ENCODE peak calls at places on chromosomes 7 and 10, in five cellular contexts. E is neural progenitor cell, T is mammary epithelial cell, A is astrocyte, I is astrocyte of the spinal cord. Y is an unnamed sample.

GRCh38 chr7:104153287-104153686 is 54.5 kb downstream of the ORC5 start:
- DNase-seq in E (peak; percentile 38), T (no peak), A (no peak), I (no peak), Y (no peak)

GRCh38 chr10:24115403-24115802 is 93.5 kb upstream of the KIAA1217 start:
- DNase-seq in E (no peak), T (no peak), A (no peak), I (no peak), Y (no peak)

GRCh38 chr10:96902762-96903358 is 70.8 kb downstream of the LCOR start:
- DNase-seq in E (no peak), T (no peak), A (no peak), I (no peak), Y (no peak)

GRCh38 chr10:71270821-71271220 is 48.2 kb upstream of the SLC29A3 start:
- DNase-seq in E (no peak), T (no peak), A (no peak), I (no peak), Y (no peak)

GRCh38 chr10:114874827-114875541 is 53.4 kb downstream of the FHIP2A start:
- DNase-seq in E (peak; percentile 77), T (no peak), A (peak; percentile 46), I (peak; percentile 75), Y (no peak)

GRCh38 chr7:156474241-156474743 is 166.3 kb upstream of the RNF32 start:
- DNase-seq in E (no peak), T (peak; percentile 3), A (peak; percentile 82), I (peak; percentile 82), Y (no peak)

GRCh38 chr10:130350996-130351395 is 214.8 kb downstream of the GLRX3 start:
- DNase-seq in E (no peak), T (no peak), A (no peak), I (no peak), Y (no peak)

GRCh38 chr7:107874605-107875446 is 16.2 kb upstream of the DLD start:
- DNase-seq in E (peak; percentile 57), T (peak; percentile 36), A (peak; percentile 32), I (peak; percentile 64), Y (peak; percentile 15)

GRCh38 chr10:23198940-23199767 is 7.0 kb downstream of the PTF1A start:
- DNase-seq in E (peak; percentile 87), T (peak; percentile 26), A (no peak), I (peak; percentile 22), Y (no peak)

GRCh38 chr7:14936530-14936929 is 34.0 kb upstream of the DGKB start:
- DNase-seq in E (peak; percentile 2), T (no peak), A (peak; percentile 81), I (peak; percentile 59), Y (no peak)

DNA sequence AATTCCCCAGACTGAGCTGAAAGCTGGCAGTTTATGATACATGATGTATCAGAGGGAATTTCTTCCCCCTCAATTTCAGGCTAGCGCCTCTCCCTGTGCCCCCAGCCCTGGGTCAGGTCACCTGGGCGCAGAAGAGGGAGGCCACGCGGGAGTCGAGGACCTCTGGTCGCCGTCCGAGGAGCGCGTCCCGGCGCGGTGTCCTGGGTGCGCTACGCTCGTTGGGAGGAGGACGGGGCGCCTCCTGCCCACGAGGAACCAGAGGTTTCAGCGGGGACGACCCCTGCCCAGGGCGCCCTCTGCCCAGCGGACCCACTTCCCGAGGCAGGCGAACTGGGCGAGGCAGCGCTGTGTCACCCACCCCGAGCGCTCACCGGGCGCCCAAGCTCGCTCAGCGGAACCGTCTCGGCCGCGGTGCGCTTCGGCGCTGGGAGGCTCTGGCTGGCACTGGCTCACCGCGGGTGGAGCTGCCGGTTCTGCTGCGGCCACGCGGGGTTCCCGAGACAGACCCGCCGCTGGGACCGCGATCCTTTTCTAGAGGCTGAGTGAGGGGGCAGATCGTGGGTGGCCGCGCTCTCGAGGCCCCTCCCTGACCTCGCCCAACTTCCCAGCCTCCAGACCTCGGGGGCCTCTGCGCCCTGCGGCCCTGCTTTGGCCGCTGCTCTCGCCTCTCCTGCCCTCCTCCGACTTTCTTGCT is at the start of gene FAM237B:
- DNase-seq in E (peak; percentile 64), T (peak; percentile 42), A (peak; percentile 31), I (peak; percentile 10), Y (no peak)
- H3K4me3 ChIP-seq in E (peak within 1 kb of the TSS; percentile 53), T (no peak within 1 kb of the TSS), A (peak within 1 kb of the TSS; percentile 43), I (peak within 1 kb of the TSS; percentile 20), Y (peak within 1 kb of the TSS; percentile 43)

DNA sequence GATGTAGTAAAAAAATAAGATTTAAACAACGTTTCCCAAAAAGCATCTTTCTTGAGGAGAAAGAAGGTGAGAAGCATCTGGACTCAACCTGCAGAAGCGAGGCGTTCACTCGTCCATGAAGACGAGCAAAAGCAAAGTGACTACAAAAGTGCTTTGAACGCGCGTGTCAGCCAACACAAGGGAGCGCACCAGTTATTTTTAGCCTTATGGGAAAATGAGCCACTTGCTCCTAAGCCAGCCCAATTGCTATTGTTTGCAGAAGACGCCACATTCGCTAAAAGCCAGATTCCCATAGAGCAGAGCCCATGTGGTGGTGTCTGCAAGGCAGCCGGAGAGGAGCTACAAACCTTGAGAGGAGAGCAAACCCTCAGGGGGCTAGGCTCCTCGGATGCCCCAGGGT is 122.5 kb downstream of the FAM53B start:
- DNase-seq in E (no peak), T (no peak), A (no peak), I (no peak), Y (no peak)
- TF ChIP-seq CTCF in E (no peak), T (no peak), A (no peak), I (no peak), Y (no peak)

GRCh38 chr10:102396751-102397151 is 1.2 kb downstream of the NFKB2 start:
- DNase-seq in E (no peak), T (no peak), A (no peak), I (no peak), Y (no peak)
- H3K4me3 ChIP-seq in E (no peak overlapping the region), T (no peak overlapping the region), A (no peak overlapping the region), I (no peak overlapping the region), Y (no peak overlapping the region)

DNA sequence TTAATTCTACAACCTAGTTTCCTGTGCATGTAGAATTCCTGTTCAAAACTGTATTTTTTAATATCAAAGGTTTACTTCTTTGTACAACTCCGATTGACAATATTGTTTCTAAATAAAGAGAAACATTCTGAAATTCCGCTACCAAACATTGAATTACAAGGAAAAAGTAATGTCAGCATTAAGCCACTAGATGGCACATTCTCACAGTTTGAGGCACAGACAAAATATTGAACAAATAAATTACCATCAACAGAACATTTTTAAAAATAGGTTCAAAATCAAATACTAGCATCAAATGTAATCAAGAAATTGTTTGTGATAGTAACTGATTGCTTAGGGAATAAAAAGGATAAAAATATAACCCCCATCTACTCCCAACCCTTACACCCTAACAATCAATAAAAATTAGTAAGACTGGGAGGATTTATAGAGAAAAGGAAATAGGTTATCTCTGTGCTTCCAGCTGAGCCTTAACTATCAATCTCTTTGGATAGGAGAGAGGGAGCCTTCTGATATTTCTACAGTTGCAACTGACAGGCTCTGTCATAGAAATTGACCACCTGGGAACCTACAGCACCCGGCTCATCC is 86.6 kb upstream of the C7orf33 start:
- DNase-seq in E (peak; percentile 30), T (peak; percentile 15), A (peak; percentile 12), I (peak; percentile 40), Y (no peak)
- TF ChIP-seq CTCF in E (peak; percentile 92), T (peak; percentile 71), A (peak; percentile 81), I (peak; percentile 64), Y (peak; percentile 68)

GRCh38 chr7:19407270-19407669 is 262.0 kb upstream of the FERD3L start:
- DNase-seq in E (no peak), T (no peak), A (no peak), I (no peak), Y (no peak)

GRCh38 chr7:19403691-19404090 is 258.5 kb upstream of the FERD3L start:
- DNase-seq in E (no peak), T (no peak), A (no peak), I (no peak), Y (no peak)

GRCh38 chr7:19405546-19405945 is 260.3 kb upstream of the FERD3L start:
- DNase-seq in E (no peak), T (peak; percentile 6), A (peak; percentile 81), I (peak; percentile 72), Y (no peak)

GRCh38 chr7:19401461-19401860 is 256.2 kb upstream of the FERD3L start:
- DNase-seq in E (no peak), T (no peak), A (no peak), I (no peak), Y (no peak)

DNA sequence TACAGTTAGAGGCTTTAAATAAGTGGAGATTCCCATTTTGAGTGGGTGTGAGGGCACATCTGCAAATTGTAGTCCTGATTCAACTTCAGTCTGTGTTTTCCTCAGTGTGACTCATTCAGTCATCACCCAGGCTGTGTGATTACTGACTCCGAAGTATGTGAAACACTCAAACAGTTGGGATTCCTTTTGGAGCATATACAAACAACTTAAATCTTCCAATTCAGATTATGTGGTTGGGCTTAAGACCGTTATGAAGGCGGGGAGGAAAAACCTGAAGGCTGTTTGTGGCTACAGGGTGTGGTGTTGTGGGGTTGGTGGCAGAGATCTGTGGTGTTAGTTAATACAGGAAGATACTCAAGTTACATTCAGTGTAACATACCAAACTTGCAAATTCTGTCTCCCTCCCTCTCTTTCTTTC is 259.7 kb upstream of the FERD3L start:
- DNase-seq in E (peak; percentile 2), T (peak; percentile 93), A (peak; percentile 100), I (peak; percentile 98), Y (peak; percentile 96)
- H3K4me3 ChIP-seq in E (no peak overlapping the region), T (no peak overlapping the region), A (no peak overlapping the region), I (no peak overlapping the region), Y (no peak overlapping the region)

GRCh38 chr10:109889867-109890266 is 33.4 kb downstream of the XPNPEP1 start:
- DNase-seq in E (no peak), T (peak; percentile 89), A (peak; percentile 89), I (peak; percentile 89), Y (no peak)
- TF ChIP-seq CTCF in E (no peak), T (peak; percentile 4), A (no peak), I (peak; percentile 11), Y (no peak)

Y was measured in retinal pigment epithelial cell.